ENCODE peak calls at places on chromosomes 6 and 20, in five cellular contexts. J is stimulated activated CD8-positive, alpha-beta memory T cell treated with anti-CD3 and anti-CD28 coated beads, Interleukin-12 subunit alpha, Interleukin-12 subunit beta, amount 100 ng/mL, for 1 hour; N is HCEC 1CT; Y is neural crest cell; K is cardiac fibroblast. I is an unnamed sample.

GRCh38 chr6:1801401-1801800 is 191.7 kb downstream of the FOXC1 start:
- DNase-seq in J (no peak), N (no peak), Y (no peak), K (no peak), I (no peak)

GRCh38 chr20:2429061-2429460 is 41.5 kb downstream of the SNRPB start:
- DNase-seq in J (no peak), N (no peak), Y (no peak), K (no peak), I (no peak)

GRCh38 chr6:21582651-21583050 is 10.9 kb upstream of the SOX4 start:
- DNase-seq in J (no peak), N (peak; percentile 11), Y (no peak), K (peak; percentile 51), I (no peak)

GRCh38 chr6:36216559-36216958 is 20.0 kb downstream of the BRPF3 start:
- DNase-seq in J (no peak), N (peak; percentile 52), Y (no peak), K (peak; percentile 50), I (no peak)

GRCh38 chr6:155247618-155248017 is 16.2 kb upstream of the CLDN20 start:
- DNase-seq in J (no peak), N (peak; percentile 80), Y (no peak), K (peak; percentile 73), I (no peak)

GRCh38 chr6:14060971-14061370 is 56.6 kb upstream of the CD83 start:
- DNase-seq in J (no peak), N (no peak), Y (no peak), K (no peak), I (no peak)

GRCh38 chr6:14231546-14232280 is 114.1 kb downstream of the CD83 start:
- DNase-seq in J (no peak), N (no peak), Y (no peak), K (peak; percentile 55), I (no peak)

GRCh38 chr6:37804676-37805075 is 14.9 kb upstream of the ZFAND3 start:
- DNase-seq in J (no peak), N (peak; percentile 35), Y (no peak), K (peak; percentile 60), I (no peak)

GRCh38 chr20:53628076-53628475 is 34.4 kb upstream of the ZNF217 start:
- DNase-seq in J (no peak), N (no peak), Y (no peak), K (no peak), I (no peak)

GRCh38 chr20:25046181-25046641 is 11.7 kb downstream of the ACSS1 start:
- DNase-seq in J (no peak), N (no peak), Y (no peak), K (no peak), I (no peak)

GRCh38 chr6:125781307-125781868 is 9.4 kb upstream of the NCOA7 start:
- DNase-seq in J (no peak), N (peak; percentile 45), Y (no peak), K (peak; percentile 55), I (no peak)

GRCh38 chr6:15244605-15245360 is 1.1 kb upstream of the JARID2 start:
- DNase-seq in J (peak; percentile 37), N (peak; percentile 63), Y (peak; percentile 42), K (peak; percentile 64), I (peak; percentile 73)

GRCh38 chr6:10395171-10395945 is 19.5 kb downstream of the TFAP2A start:
- DNase-seq in J (no peak), N (no peak), Y (no peak), K (no peak), I (no peak)

GRCh38 chr6:147459772-147460171 is 48.7 kb upstream of the SAMD5 start:
- DNase-seq in J (no peak), N (no peak), Y (no peak), K (no peak), I (no peak)

GRCh38 chr6:312704-313485 is 20.6 kb downstream of the DUSP22 start:
- DNase-seq in J (no peak), N (no peak), Y (no peak), K (no peak), I (no peak)